ENCODE peak calls at places on chromosomes 2 and 18, in ten cellular contexts. K, T, Y, A, D, B, L, U, X and E are unnamed samples.

GRCh38 chr2:204325468-204325867 is 219.8 kb upstream of the PARD3B start:
- DNase-seq in K (no peak), T (peak; percentile 64), Y (peak; percentile 60), A (no peak), D (no peak), B (peak; percentile 52), L (peak; percentile 11), U (peak; percentile 62), X (no peak), E (peak; percentile 43)

GRCh38 chr2:85539361-85540130 is 578 bp downstream of the MAT2A start:
- DNase-seq in K (peak; percentile 83), T (peak; percentile 75), Y (peak; percentile 61), A (peak; percentile 84), D (peak; percentile 77), B (peak; percentile 60), L (peak; percentile 41), U (peak; percentile 71), X (peak; percentile 89), E (peak; percentile 50)

GRCh38 chr18:79490593-79491551 is 95.1 kb downstream of the NFATC1 start:
- DNase-seq in K (peak; percentile 53), T (no peak), Y (no peak), A (peak; percentile 8), D (peak; percentile 31), B (no peak), L (no peak), U (no peak), X (peak; percentile 40), E (no peak)

GRCh38 chr2:105761931-105762515 is 17.3 kb downstream of the NCK2 start:
- DNase-seq in K (no peak), T (no peak), Y (no peak), A (no peak), D (no peak), B (no peak), L (no peak), U (no peak), X (no peak), E (no peak)

GRCh38 chr2:44310287-44310686 is 35.0 kb downstream of the SLC3A1 start:
- DNase-seq in K (no peak), T (peak; percentile 6), Y (no peak), A (no peak), D (no peak), B (no peak), L (no peak), U (no peak), X (no peak), E (no peak)

GRCh38 chr2:118761791-118762190 is 85.7 kb downstream of the EN1 start:
- DNase-seq in K (no peak), T (no peak), Y (no peak), A (no peak), D (no peak), B (no peak), L (no peak), U (no peak), X (no peak), E (no peak)

GRCh38 chr2:7992612-7993596 is 689.0 kb upstream of the ID2 start:
- DNase-seq in K (no peak), T (no peak), Y (no peak), A (no peak), D (no peak), B (no peak), L (no peak), U (no peak), X (no peak), E (no peak)

GRCh38 chr18:6629635-6630140 is 99.8 kb upstream of the ARHGAP28 start:
- DNase-seq in K (no peak), T (no peak), Y (no peak), A (no peak), D (no peak), B (no peak), L (no peak), U (no peak), X (no peak), E (no peak)

GRCh38 chr18:8661754-8662573 is 43.4 kb upstream of the MTCL1 start:
- DNase-seq in K (no peak), T (peak; percentile 48), Y (peak; percentile 58), A (no peak), D (no peak), B (no peak), L (no peak), U (peak; percentile 31), X (peak; percentile 32), E (no peak)

GRCh38 chr2:51620830-51621229 is 588.9 kb upstream of the NRXN1 start:
- DNase-seq in K (no peak), T (no peak), Y (no peak), A (no peak), D (no peak), B (no peak), L (no peak), U (no peak), X (no peak), E (no peak)

GRCh38 chr2:174334781-174335604 is at the start of gene SP9:
- DNase-seq in K (peak; percentile 63), T (no peak), Y (peak; percentile 93), A (peak; percentile 60), D (no peak), B (no peak), L (no peak), U (peak; percentile 34), X (no peak), E (no peak)

GRCh38 chr2:63189026-63189425 is 138.4 kb downstream of the OTX1 start:
- DNase-seq in K (no peak), T (peak; percentile 47), Y (peak; percentile 73), A (no peak), D (no peak), B (no peak), L (no peak), U (peak; percentile 8), X (no peak), E (no peak)

GRCh38 chr2:150156415-150156814 is 331.1 kb downstream of the RND3 start:
- DNase-seq in K (no peak), T (no peak), Y (no peak), A (no peak), D (no peak), B (no peak), L (no peak), U (no peak), X (no peak), E (no peak)

GRCh38 chr2:45432406-45432805 is 178.7 kb downstream of the SRBD1 start:
- DNase-seq in K (no peak), T (no peak), Y (no peak), A (no peak), D (no peak), B (no peak), L (no peak), U (no peak), X (no peak), E (no peak)

GRCh38 chr2:127348421-127349000 is 39.3 kb downstream of the MAP3K2 start:
- DNase-seq in K (no peak), T (peak; percentile 22), Y (no peak), A (no peak), D (no peak), B (no peak), L (no peak), U (no peak), X (no peak), E (no peak)

GRCh38 chr2:64750817-64751285 is 97.1 kb upstream of the SERTAD2 start:
- DNase-seq in K (peak; percentile 100), T (peak; percentile 99), Y (peak; percentile 100), A (peak; percentile 99), D (peak; percentile 100), B (peak; percentile 99), L (no peak), U (peak; percentile 99), X (peak; percentile 100), E (peak; percentile 91)

GRCh38 chr2:174796319-174796771 is 32.1 kb upstream of the CHRNA1 start:
- DNase-seq in K (no peak), T (no peak), Y (no peak), A (no peak), D (no peak), B (no peak), L (no peak), U (no peak), X (no peak), E (no peak)

GRCh38 chr2:75553961-75554539 is 6.7 kb downstream of the EVA1A start:
- DNase-seq in K (no peak), T (no peak), Y (no peak), A (no peak), D (no peak), B (no peak), L (no peak), U (no peak), X (no peak), E (no peak)

GRCh38 chr2:58109481-58109880 is 62.9 kb downstream of the VRK2 start:
- DNase-seq in K (no peak), T (no peak), Y (no peak), A (no peak), D (no peak), B (no peak), L (no peak), U (no peak), X (no peak), E (no peak)

GRCh38 chr2:236619910-236620612 is 50.4 kb downstream of the ACKR3 start:
- DNase-seq in K (no peak), T (no peak), Y (no peak), A (no peak), D (no peak), B (no peak), L (no peak), U (no peak), X (no peak), E (no peak)
- H3K9me3 ChIP-seq in K (no peaks in the 10 kb centered on the region), T (no peaks in the 10 kb centered on the region), Y (no peaks in the 10 kb centered on the region), A (no peaks in the 10 kb centered on the region), D (no peaks in the 10 kb centered on the region), B (no peaks in the 10 kb centered on the region), L (no peaks in the 10 kb centered on the region), U (no peaks in the 10 kb centered on the region), X (no peaks in the 10 kb centered on the region), E (no peaks in the 10 kb centered on the region)

GRCh38 chr18:45802814-45803492 is 22.5 kb upstream of the SIGLEC15 start:
- DNase-seq in K (no peak), T (no peak), Y (no peak), A (no peak), D (no peak), B (no peak), L (no peak), U (no peak), X (no peak), E (no peak)
- H3K9me3 ChIP-seq in K (peaks cover 20% of the 10 kb centered on the region), T (no peaks in the 10 kb centered on the region), Y (peaks cover 28% of the 10 kb centered on the region), A (no peaks in the 10 kb centered on the region), D (no peaks in the 10 kb centered on the region), B (peaks cover 6% of the 10 kb centered on the region), L (no peaks in the 10 kb centered on the region), U (peaks cover 10% of the 10 kb centered on the region), X (no peaks in the 10 kb centered on the region), E (no peaks in the 10 kb centered on the region)

GRCh38 chr2:16393483-16394071 is 272.1 kb downstream of the CYRIA start:
- DNase-seq in K (no peak), T (no peak), Y (no peak), A (no peak), D (no peak), B (no peak), L (no peak), U (no peak), X (no peak), E (no peak)
- H3K9me3 ChIP-seq in K (no peaks in the 10 kb centered on the region), T (no peaks in the 10 kb centered on the region), Y (no peaks in the 10 kb centered on the region), A (no peaks in the 10 kb centered on the region), D (no peaks in the 10 kb centered on the region), B (no peaks in the 10 kb centered on the region), L (no peaks in the 10 kb centered on the region), U (no peaks in the 10 kb centered on the region), X (no peaks in the 10 kb centered on the region), E (peaks cover 2% of the 10 kb centered on the region)

DNA sequence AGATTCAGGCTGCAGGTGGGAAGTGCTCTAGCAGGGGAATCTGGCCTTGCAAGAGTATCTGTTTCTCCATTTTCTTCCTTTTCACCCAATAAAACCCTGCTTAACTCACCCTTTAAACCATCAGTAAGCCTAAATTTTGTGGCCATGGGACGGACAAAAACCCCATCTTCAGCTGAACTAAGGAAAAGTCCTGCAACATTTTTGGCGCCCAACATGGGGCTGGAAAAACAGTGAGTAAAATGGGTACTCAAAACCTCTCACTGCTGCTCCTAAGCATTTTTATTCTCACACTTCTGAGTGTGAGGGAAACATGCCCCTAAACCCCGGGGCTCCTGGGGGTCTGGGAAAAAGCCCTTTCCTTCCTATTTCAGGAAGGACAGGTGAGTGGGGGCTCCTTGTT is 414.3 kb downstream of the ZNF804A start:
- DNase-seq in K (no peak), T (peak; percentile 5), Y (no peak), A (no peak), D (no peak), B (no peak), L (no peak), U (no peak), X (no peak), E (no peak)
- H3K9me3 ChIP-seq in K (peaks cover 58% of the 10 kb centered on the region), T (peaks cover 24% of the 10 kb centered on the region), Y (no peaks in the 10 kb centered on the region), A (peaks cover 53% of the 10 kb centered on the region), D (no peaks in the 10 kb centered on the region), B (peaks cover 14% of the 10 kb centered on the region), L (no peaks in the 10 kb centered on the region), U (peaks cover 35% of the 10 kb centered on the region), X (peaks cover 16% of the 10 kb centered on the region), E (no peaks in the 10 kb centered on the region)